ENCODE peak calls at places on chromosome 21, in four cellular contexts. L is A549, P is ovary, J is heart left ventricle. C is an unnamed sample.

GRCh38 chr21:43921979-43922945 is 57.2 kb downstream of the AGPAT3 start:
- DNase-seq in L (no peak), P (peak), J (no peak), C (no peak)

GRCh38 chr21:16573581-16573980 is 843.8 kb downstream of the USP25 start:
- DNase-seq in L (no peak), P (no peak), J (no peak), C (no peak)

GRCh38 chr21:18716578-18717138 is 313.1 kb upstream of the TMPRSS15 start:
- DNase-seq in L (no peak), P (no peak), J (no peak), C (no peak)

GRCh38 chr21:20254964-20255363 is 743.2 kb upstream of the NCAM2 start:
- DNase-seq in L (no peak), P (no peak), J (no peak), C (no peak)

GRCh38 chr21:42463861-42464515 is 32.0 kb downstream of the RSPH1 start:
- DNase-seq in L (peak), P (no peak), J (no peak), C (peak)

GRCh38 chr21:15065381-15066230 is 806 bp upstream of the NRIP1 start:
- DNase-seq in L (peak), P (peak), J (peak), C (peak)

GRCh38 chr21:16215193-16215592 is 485.4 kb downstream of the USP25 start:
- DNase-seq in L (no peak), P (no peak), J (no peak), C (no peak)

GRCh38 chr21:42058631-42059111 is 12.4 kb upstream of the UMODL1 start:
- DNase-seq in L (no peak), P (no peak), J (no peak), C (no peak)

DNA sequence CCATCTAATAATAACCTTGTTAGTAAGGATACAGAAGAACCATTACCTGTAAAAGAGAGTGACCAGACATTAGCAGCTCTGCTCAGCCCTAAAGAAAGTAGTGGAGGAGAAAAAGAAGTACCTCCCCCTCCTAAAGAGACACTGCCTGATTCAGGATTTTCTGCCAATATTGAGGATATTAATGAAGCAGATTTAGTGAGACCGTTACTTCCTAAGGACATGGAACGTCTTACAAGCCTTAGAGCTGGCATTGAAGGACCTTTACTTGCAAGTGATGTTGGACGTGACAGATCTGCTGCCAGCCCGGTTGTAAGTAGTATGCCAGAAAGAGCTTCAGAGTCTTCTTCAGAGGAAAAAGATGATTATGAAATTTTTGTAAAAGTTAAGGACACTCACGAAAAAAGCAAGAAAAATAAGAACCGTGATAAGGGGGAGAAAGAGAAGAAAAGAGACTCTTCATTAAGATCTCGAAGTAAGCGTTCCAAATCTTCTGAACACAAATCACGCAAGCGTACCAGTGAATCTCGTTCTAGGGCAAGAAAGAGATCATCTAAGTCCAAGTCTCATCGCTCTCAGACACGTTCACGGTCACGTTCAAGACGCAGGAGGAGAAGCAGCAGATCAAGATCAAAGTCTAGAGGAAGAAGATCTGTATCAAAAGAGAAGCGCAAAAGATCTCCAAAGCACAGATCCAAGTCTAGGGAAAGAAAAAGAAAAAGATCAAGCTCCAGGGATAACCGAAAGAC is 11.6 kb downstream of the SON start:
- DNase-seq in L (no peak), P (no peak), J (no peak), C (no peak)
- TF ChIP-seq POLR2A in L (no peak), P (no peak), J (no peak), C (no peak)

GRCh38 chr21:26766826-26767325 is 78.3 kb downstream of the ADAMTS1 start:
- DNase-seq in L (no peak), P (no peak), J (no peak), C (no peak)

GRCh38 chr21:26773058-26773457 is 72.2 kb downstream of the ADAMTS1 start:
- DNase-seq in L (no peak), P (no peak), J (no peak), C (no peak)

GRCh38 chr21:26769613-26770188 is 75.5 kb downstream of the ADAMTS1 start:
- DNase-seq in L (peak), P (no peak), J (no peak), C (no peak)
- TF ChIP-seq CTCF in L (no peak), P (peak), J (peak), C (no peak)

DNA sequence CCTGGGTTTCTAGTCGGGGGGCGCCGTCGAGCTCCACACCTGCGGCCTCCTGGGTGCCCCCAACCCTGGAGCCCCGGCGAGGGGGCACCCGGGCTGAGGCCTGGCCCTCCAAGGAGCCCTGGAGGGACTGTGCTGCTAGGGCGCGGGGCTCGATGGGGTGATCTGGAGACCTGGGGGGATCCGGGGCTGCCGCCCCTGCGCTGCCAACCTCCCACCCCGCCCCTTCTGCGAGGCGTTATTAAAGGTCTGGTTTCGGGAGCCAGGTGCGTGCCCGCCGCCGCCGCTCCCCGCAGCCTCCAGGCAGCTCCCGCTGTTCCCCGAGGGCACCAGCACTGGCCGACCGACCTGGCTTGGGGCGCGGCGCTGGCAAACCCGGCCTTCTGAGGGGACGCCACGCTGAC is 746 bp upstream of the POFUT2 start:
- DNase-seq in L (no peak), P (no peak), J (no peak), C (peak)
- H3K4me3 ChIP-seq in L (peak), P (peak), J (peak), C (peak)

GRCh38 chr21:39445339-39446269 is at the start of gene LCA5L:
- DNase-seq in L (peak), P (peak), J (peak), C (peak)
- TF ChIP-seq POLR2A in L (peak), P (peak), J (peak), C (no peak)

GRCh38 chr21:28738882-28739281 is 253.8 kb downstream of the LTN1 start:
- DNase-seq in L (no peak), P (no peak), J (no peak), C (no peak)

GRCh38 chr21:28746166-28746565 is 246.5 kb downstream of the LTN1 start:
- DNase-seq in L (no peak), P (no peak), J (no peak), C (no peak)

GRCh38 chr21:28745131-28746055 is 247.3 kb downstream of the LTN1 start:
- DNase-seq in L (peak), P (peak), J (peak), C (peak)

GRCh38 chr21:28743723-28744122 is 249.0 kb downstream of the LTN1 start:
- DNase-seq in L (no peak), P (no peak), J (no peak), C (no peak)

GRCh38 chr21:28742527-28742926 is 250.2 kb downstream of the LTN1 start:
- DNase-seq in L (no peak), P (no peak), J (no peak), C (no peak)
- TF ChIP-seq CTCF in L (no peak), P (no peak), J (peak), C (no peak)

DNA sequence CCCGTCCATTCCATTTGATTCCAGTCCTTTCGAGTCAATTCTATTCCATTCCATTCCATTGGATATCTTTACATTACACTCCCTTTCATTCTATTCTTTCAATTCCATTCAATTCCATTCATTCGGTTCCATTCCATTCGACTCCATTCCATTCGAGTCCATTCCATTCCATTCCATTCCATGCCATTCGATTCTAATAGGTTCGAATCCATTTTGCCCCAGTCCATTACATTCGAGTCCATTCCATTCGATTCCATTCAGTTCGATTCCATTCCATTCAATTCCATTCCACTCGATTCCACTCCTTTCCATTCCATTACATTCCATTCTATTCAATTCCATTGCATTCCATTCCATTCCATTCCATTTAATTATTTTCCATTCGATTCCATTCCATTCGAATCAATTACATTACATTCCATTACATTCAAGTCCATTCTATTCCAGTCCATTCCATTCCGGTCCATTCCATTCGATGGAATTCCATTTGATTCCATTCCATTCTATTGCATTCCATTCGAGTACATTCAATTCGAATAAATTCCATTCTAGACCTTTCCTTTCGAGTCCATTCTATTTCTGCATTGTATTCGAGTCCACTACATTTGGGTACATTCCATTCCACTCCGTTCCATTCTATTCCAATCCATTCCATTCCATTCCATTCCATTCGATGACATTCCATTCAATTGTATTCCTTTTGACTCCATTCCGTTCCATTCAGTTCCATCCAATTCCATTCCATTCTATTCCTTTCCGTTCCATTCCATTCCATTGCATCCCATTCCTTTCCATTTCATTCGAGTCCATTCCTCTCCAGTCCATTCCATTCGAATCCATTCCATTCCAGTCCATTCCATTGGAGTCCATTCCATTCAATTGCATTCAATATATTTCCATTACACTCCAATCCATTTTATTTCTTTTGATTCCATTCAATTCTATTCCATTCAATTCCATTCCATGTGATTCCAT is 2604.8 kb upstream of the TPTE start:
- DNase-seq in L (no peak), P (no peak), J (no peak), C (no peak)
- H3K4me3 ChIP-seq in L (no peak), P (no peak), J (no peak), C (no peak)

GRCh38 chr21:38504056-38504455 is 5.8 kb upstream of the ERG start:
- DNase-seq in L (no peak), P (no peak), J (no peak), C (no peak)
- TF ChIP-seq POLR2A in L (no peak), P (no peak), J (peak), C (no peak)